ENCODE peak calls at places on chromosomes 1 and 21, in five cellular contexts. Y, A, F, I and E are unnamed samples.

GRCh38 chr1:34164510-34165381 is at the start of gene CSMD2:
- DNase-seq in Y (peak), A (no peak), F (no peak), I (peak), E (peak)

GRCh38 chr1:182259229-182259872 is 132.2 kb downstream of the GLUL start:
- DNase-seq in Y (peak), A (peak), F (peak), I (no peak), E (peak)

GRCh38 chr1:197024460-197024859 is 42.6 kb downstream of the F13B start:
- DNase-seq in Y (no peak), A (no peak), F (no peak), I (no peak), E (no peak)

GRCh38 chr1:183777359-183777758 is 27.6 kb upstream of the RGL1 start:
- DNase-seq in Y (no peak), A (no peak), F (no peak), I (no peak), E (no peak)

GRCh38 chr21:34513109-34513675 is 1.2 kb upstream of the KCNE1 start:
- DNase-seq in Y (no peak), A (no peak), F (no peak), I (no peak), E (no peak)

GRCh38 chr1:175397103-175397502 is 204.5 kb upstream of the KIAA0040 start:
- DNase-seq in Y (no peak), A (no peak), F (no peak), I (no peak), E (no peak)

GRCh38 chr1:206953126-206953525 is 6.9 kb upstream of the PIGR start:
- DNase-seq in Y (no peak), A (no peak), F (peak), I (no peak), E (no peak)

GRCh38 chr1:25074828-25075227 is 144.8 kb upstream of the RUNX3 start:
- DNase-seq in Y (no peak), A (no peak), F (no peak), I (no peak), E (peak)

GRCh38 chr1:51231121-51231520 is 5.0 kb upstream of the RNF11 start:
- DNase-seq in Y (no peak), A (no peak), F (no peak), I (no peak), E (no peak)

GRCh38 chr1:3645666-3646355 is 4.1 kb downstream of the WRAP73 start:
- DNase-seq in Y (no peak), A (no peak), F (no peak), I (no peak), E (peak)

GRCh38 chr1:241356187-241356518 is 852 bp downstream of the RGS7 start:
- DNase-seq in Y (no peak), A (no peak), F (no peak), I (no peak), E (no peak)

GRCh38 chr1:31591425-31592093 is 15.2 kb downstream of the TINAGL1 start:
- DNase-seq in Y (peak), A (no peak), F (no peak), I (no peak), E (peak)

GRCh38 chr1:227937531-227938145 is 10.1 kb downstream of the WNT9A start:
- DNase-seq in Y (no peak), A (no peak), F (no peak), I (no peak), E (peak)

GRCh38 chr1:20483833-20484525 is 2.0 kb downstream of the CAMK2N1 start:
- DNase-seq in Y (no peak), A (no peak), F (no peak), I (no peak), E (peak)

GRCh38 chr1:217907504-217907903 is 276.4 kb downstream of the SPATA17 start:
- DNase-seq in Y (no peak), A (no peak), F (no peak), I (no peak), E (no peak)

GRCh38 chr1:48543854-48544253 is 71.8 kb upstream of the SPATA6 start:
- DNase-seq in Y (no peak), A (no peak), F (no peak), I (no peak), E (no peak)

GRCh38 chr1:167782946-167783345 is 61.2 kb downstream of the MPZL1 start:
- DNase-seq in Y (no peak), A (no peak), F (no peak), I (no peak), E (no peak)

GRCh38 chr1:216119600-216119999 is 303.6 kb downstream of the USH2A start:
- DNase-seq in Y (no peak), A (no peak), F (no peak), I (peak), E (no peak)

GRCh38 chr1:195909061-195909460 is 699.2 kb downstream of the KCNT2 start:
- DNase-seq in Y (no peak), A (no peak), F (no peak), I (no peak), E (no peak)

GRCh38 chr1:160768295-160768657 is 27.7 kb upstream of the LY9 start:
- DNase-seq in Y (no peak), A (no peak), F (no peak), I (peak), E (no peak)

GRCh38 chr1:925532-926421 is 2.1 kb downstream of the SAMD11 start:
- DNase-seq in Y (no peak), A (no peak), F (no peak), I (no peak), E (no peak)

GRCh38 chr1:116826818-116827606 is 72.8 kb downstream of the CD2 start:
- DNase-seq in Y (no peak), A (no peak), F (no peak), I (peak), E (no peak)

GRCh38 chr1:240967070-240967724 is 355.2 kb upstream of the GREM2 start:
- DNase-seq in Y (no peak), A (no peak), F (no peak), I (peak), E (no peak)

GRCh38 chr1:229370601-229371021 is 27.8 kb upstream of the CCSAP start:
- DNase-seq in Y (no peak), A (no peak), F (no peak), I (no peak), E (no peak)

GRCh38 chr1:210233216-210233494 is 559 bp downstream of the SERTAD4 start:
- DNase-seq in Y (no peak), A (no peak), F (no peak), I (no peak), E (no peak)

GRCh38 chr1:119762953-119763352 is 5.8 kb downstream of the HMGCS2 start:
- DNase-seq in Y (no peak), A (no peak), F (no peak), I (no peak), E (no peak)

GRCh38 chr1:212566522-212567479 is 41.8 kb upstream of the ATF3 start:
- DNase-seq in Y (no peak), A (peak), F (peak), I (no peak), E (no peak)

DNA sequence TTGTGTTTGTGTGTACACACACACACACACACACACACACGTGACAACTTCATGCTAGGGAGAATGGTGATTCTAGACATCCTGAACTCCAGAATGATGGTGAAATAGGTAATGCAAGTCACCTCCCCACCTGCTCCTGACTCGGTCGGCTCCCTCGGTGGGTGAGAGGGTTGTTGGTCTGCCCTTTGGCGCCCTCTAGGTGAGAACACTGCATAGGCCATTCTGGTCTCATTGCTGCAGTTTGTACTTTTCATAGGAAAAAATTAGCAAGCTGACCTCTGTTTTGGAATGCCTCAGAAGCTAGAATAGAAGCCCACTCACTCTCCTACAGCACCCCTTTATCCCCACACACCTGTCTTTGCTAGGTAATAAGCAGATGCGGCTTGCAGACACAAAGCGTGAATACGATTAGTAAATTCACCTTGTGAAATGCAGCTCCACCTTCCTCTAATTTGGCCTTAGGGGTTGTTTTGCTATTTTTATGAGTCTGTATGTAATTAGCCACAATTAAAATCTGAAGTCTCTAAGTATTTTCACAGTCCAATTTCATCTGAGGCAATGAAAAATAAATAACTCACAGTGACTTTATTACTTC is 130.0 kb upstream of the KCNJ15 start:
- DNase-seq in Y (peak), A (no peak), F (peak), I (peak), E (peak)
- TF ChIP-seq CTCF in Y (peak), A (no peak), F (peak), I (peak), E (peak)

GRCh38 chr1:9058465-9058864 is 11.0 kb downstream of the SLC2A5 start:
- DNase-seq in Y (no peak), A (no peak), F (no peak), I (no peak), E (no peak)
- TF ChIP-seq CTCF in Y (no peak), A (no peak), F (no peak), I (peak), E (peak)

GRCh38 chr1:162987866-162988265 is 81.3 kb upstream of the RGS4 start:
- DNase-seq in Y (no peak), A (no peak), F (no peak), I (no peak), E (no peak)

GRCh38 chr1:162990665-162991064 is 78.5 kb upstream of the RGS4 start:
- DNase-seq in Y (no peak), A (no peak), F (no peak), I (no peak), E (no peak)

GRCh38 chr1:162985816-162986215 is 83.3 kb upstream of the RGS4 start:
- DNase-seq in Y (no peak), A (no peak), F (no peak), I (peak), E (no peak)

GRCh38 chr1:162991444-162991843 is 77.7 kb upstream of the RGS4 start:
- DNase-seq in Y (no peak), A (no peak), F (no peak), I (no peak), E (no peak)

DNA sequence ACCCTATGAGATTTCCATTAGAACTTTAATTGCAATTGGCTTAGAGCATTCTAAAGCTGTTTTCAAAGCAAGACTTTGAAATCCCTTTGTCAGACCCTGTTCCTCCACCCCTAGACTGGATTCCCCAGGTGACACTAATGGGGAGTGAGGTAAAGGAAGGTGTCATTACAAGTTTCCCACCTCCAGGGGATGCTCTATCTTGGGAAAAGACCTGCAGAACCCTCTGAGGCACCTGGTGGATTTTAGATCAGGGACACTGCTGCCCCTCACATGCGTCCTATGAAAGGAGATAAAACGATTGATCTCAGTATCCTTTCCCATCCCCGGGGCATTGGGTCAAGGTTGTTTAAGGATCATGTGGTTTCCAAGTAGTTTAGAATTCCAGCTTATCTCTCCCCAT is 80.3 kb upstream of the RGS4 start:
- DNase-seq in Y (no peak), A (no peak), F (no peak), I (no peak), E (no peak)
- TF ChIP-seq CTCF in Y (no peak), A (no peak), F (no peak), I (peak), E (no peak)

GRCh38 chr1:231761747-231762541 is 135.4 kb downstream of the DISC1 start:
- DNase-seq in Y (no peak), A (no peak), F (no peak), I (no peak), E (no peak)

GRCh38 chr1:231757759-231758158 is 131.2 kb downstream of the DISC1 start:
- DNase-seq in Y (no peak), A (no peak), F (peak), I (no peak), E (no peak)

DNA sequence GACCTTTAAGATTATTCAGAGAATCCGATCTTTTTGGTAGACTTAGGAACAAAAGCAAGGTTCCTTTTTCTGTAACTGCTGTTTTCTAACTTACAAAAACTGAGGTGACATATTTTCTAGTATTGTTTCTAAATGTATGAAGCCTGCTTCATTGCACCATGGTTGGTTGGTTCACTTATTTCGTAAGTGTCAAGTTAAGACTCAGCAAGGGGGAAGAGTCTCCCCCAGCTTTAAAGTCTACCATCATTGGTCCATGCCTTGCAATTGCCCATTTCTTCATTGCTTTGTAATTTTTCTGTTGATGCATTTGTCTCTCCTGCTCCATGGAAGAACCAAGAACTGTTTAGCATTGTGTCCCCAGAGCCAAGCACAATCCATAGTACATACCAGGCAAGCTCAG is 136.9 kb downstream of the DISC1 start:
- DNase-seq in Y (no peak), A (no peak), F (no peak), I (no peak), E (no peak)
- TF ChIP-seq CTCF in Y (no peak), A (no peak), F (no peak), I (no peak), E (no peak)

DNA sequence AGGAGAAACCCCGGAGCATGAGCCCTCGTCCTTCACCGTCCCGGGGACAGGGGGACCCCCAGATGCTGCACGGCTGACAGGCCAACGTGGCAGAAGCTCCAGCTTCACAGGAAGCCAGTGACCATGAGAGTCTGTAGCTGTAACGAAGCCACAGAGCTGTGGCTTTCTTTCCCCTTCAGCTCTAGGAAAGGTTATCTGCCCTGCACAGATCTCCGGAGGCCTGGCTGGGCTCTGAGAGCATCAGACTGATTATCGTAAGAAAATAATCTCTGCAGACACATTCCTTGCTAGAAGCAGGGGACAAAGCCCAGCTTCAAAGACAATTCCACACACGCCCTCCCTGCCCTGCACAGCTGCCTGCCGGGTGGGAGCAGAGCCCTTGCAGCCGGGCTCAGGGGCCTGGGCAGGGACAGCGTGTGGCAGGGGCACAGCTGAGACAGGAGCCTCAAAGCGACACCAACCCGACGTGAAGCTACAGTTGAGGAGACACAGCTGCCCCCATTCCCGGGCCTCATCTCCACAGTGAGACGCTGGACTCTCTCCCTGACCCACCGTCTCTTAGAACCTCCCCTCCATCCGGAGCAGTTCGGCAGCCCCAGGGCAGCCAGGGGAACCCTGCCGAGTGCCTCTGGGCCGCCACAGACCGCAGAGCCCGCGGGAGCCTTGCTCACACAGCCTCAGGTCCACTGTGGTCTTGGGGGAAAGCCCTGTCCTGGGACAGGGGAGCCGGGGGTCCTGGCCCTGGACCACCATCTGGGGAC is 30.6 kb downstream of the POFUT2 start:
- DNase-seq in Y (no peak), A (no peak), F (no peak), I (no peak), E (no peak)
- TF ChIP-seq CTCF in Y (no peak), A (no peak), F (no peak), I (no peak), E (no peak)

DNA sequence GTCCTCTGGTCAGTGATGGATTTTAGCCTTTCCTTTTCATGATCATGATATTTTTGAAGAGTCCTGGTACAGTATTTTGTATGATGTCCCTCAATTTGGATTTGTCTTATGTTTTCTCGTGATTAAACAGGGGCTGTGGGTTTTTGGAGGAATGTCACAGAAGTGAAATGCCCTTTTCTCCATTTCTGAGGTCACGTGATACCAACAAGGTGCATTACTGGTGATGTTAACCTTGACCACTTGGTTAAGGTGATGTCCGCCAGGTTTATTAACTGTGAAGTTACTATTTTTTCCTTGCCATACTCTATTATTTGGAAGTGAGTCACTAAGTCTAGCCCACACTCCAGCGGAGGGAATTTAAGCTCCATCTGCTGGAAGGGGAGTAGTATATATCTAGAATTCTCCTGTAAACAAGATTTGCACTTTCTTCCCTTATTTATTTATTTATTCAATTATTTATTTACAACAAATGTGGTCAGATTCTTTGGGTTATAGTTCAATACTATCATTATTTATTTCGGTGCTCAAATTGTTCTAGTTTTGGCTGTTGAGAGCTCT is 123.4 kb downstream of the HIVEP3 start:
- DNase-seq in Y (no peak), A (no peak), F (no peak), I (peak), E (peak)
- TF ChIP-seq CTCF in Y (peak), A (no peak), F (peak), I (peak), E (peak)